ENCODE peak calls at places on chromosomes 3 and 15, in seven cellular contexts. A is heart right ventricle; U is sigmoid colon; I is CD4-positive, alpha-beta T cell; Y is AG10803; R is GM20000; G is left ventricle myocardium inferior. M is an unnamed sample.

GRCh38 chr3:52055537-52056351 is 627 bp downstream of the DUSP7 start:
- DNase-seq in A (peak), U (peak), I (peak), Y (peak), R (peak), G (peak), M (no peak)

GRCh38 chr15:88003928-88004327 is 252.6 kb downstream of the NTRK3 start:
- DNase-seq in A (no peak), U (no peak), I (no peak), Y (no peak), R (no peak), G (no peak), M (no peak)

GRCh38 chr3:58025824-58026579 is 17.8 kb downstream of the FLNB start:
- DNase-seq in A (no peak), U (peak), I (no peak), Y (no peak), R (no peak), G (no peak), M (no peak)

GRCh38 chr3:36373084-36373483 is 7.2 kb upstream of the STAC start:
- DNase-seq in A (no peak), U (no peak), I (no peak), Y (peak), R (no peak), G (no peak), M (no peak)

GRCh38 chr3:127288921-127289645 is 1.2 kb upstream of the PRR20G start:
- DNase-seq in A (no peak), U (no peak), I (no peak), Y (no peak), R (no peak), G (no peak), M (no peak)

GRCh38 chr15:101725073-101725472 is 800 bp upstream of the TARS3 start:
- DNase-seq in A (no peak), U (no peak), I (no peak), Y (no peak), R (no peak), G (no peak), M (no peak)

GRCh38 chr3:118354556-118354955 is 680.1 kb downstream of the IGSF11 start:
- DNase-seq in A (no peak), U (no peak), I (no peak), Y (no peak), R (no peak), G (no peak), M (no peak)

GRCh38 chr3:72957303-72957702 is 39.3 kb upstream of the PPP4R2 start:
- DNase-seq in A (no peak), U (peak), I (no peak), Y (no peak), R (no peak), G (peak), M (no peak)

GRCh38 chr15:29403778-29404177 is 134.2 kb upstream of the NSMCE3 start:
- DNase-seq in A (no peak), U (no peak), I (no peak), Y (no peak), R (no peak), G (no peak), M (no peak)

GRCh38 chr3:100063929-100064461 is 50.3 kb downstream of the FILIP1L start:
- DNase-seq in A (no peak), U (no peak), I (no peak), Y (peak), R (no peak), G (no peak), M (no peak)

GRCh38 chr15:57537072-57537471 is 54.6 kb upstream of the MYZAP start:
- DNase-seq in A (no peak), U (no peak), I (no peak), Y (peak), R (no peak), G (no peak), M (no peak)

GRCh38 chr3:66497982-66498671 is 2.7 kb downstream of the LRIG1 start:
- DNase-seq in A (no peak), U (no peak), I (no peak), Y (no peak), R (no peak), G (no peak), M (no peak)

GRCh38 chr3:114356084-114357009 is 62.5 kb downstream of the TIGIT start:
- DNase-seq in A (no peak), U (no peak), I (no peak), Y (no peak), R (no peak), G (no peak), M (no peak)

GRCh38 chr3:189773056-189773455 is 141.9 kb downstream of the TP63 start:
- DNase-seq in A (no peak), U (no peak), I (no peak), Y (peak), R (no peak), G (no peak), M (no peak)

GRCh38 chr15:96306321-96306720 is 24.2 kb upstream of the NR2F2 start:
- DNase-seq in A (no peak), U (no peak), I (no peak), Y (no peak), R (no peak), G (no peak), M (no peak)

GRCh38 chr3:135231646-135232625 is 436.9 kb downstream of the EPHB1 start:
- DNase-seq in A (no peak), U (no peak), I (no peak), Y (no peak), R (no peak), G (no peak), M (no peak)

GRCh38 chr15:82159922-82160321 is 102.6 kb downstream of the EFL1 start:
- DNase-seq in A (no peak), U (no peak), I (no peak), Y (peak), R (no peak), G (no peak), M (peak)

GRCh38 chr3:31490502-31490901 is 42.2 kb upstream of the STT3B start:
- DNase-seq in A (no peak), U (no peak), I (no peak), Y (no peak), R (no peak), G (no peak), M (no peak)

GRCh38 chr3:31485206-31485605 is 47.5 kb upstream of the STT3B start:
- DNase-seq in A (no peak), U (no peak), I (no peak), Y (no peak), R (no peak), G (no peak), M (no peak)

GRCh38 chr3:31491660-31492059 is 41.1 kb upstream of the STT3B start:
- DNase-seq in A (no peak), U (no peak), I (no peak), Y (no peak), R (no peak), G (no peak), M (no peak)

GRCh38 chr3:31486865-31487533 is 45.7 kb upstream of the STT3B start:
- DNase-seq in A (no peak), U (no peak), I (no peak), Y (no peak), R (no peak), G (no peak), M (no peak)

GRCh38 chr3:31488475-31489017 is 44.2 kb upstream of the STT3B start:
- DNase-seq in A (no peak), U (no peak), I (no peak), Y (no peak), R (no peak), G (no peak), M (no peak)
- TF ChIP-seq CTCF in A (no peak), U (no peak), I (no peak), Y (no peak), R (no peak), G (no peak), M (no peak)

GRCh38 chr15:53586815-53587214 is 172.6 kb downstream of the WDR72 start:
- DNase-seq in A (no peak), U (peak), I (no peak), Y (no peak), R (peak), G (no peak), M (no peak)
- TF ChIP-seq CTCF in A (no peak), U (no peak), I (no peak), Y (no peak), R (no peak), G (peak), M (peak)

DNA sequence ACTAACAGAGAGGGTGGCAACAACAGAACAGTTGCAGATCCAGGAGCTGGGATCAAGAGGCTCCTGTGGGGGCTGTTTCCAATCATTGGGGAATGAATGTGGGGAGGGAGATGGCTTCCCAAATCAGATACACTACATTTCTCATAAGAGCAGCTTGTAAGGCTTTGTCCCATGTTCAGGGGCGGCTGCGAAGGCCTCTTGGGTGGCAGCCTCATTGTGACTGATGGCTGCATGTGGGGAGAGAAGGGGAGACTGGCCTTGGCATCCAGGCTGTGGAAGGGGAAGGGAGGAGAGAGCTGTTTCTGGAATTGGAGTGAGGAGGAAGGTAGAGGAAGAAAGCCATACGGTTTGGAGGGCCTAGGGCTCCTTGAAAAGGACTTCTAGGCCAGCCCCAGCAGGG is 326.6 kb upstream of the RGMA start:
- DNase-seq in A (no peak), U (no peak), I (no peak), Y (no peak), R (no peak), G (no peak), M (no peak)
- TF ChIP-seq CTCF in A (no peak), U (no peak), I (no peak), Y (no peak), R (no peak), G (no peak), M (no peak)

GRCh38 chr3:77773084-77773483 is 733.2 kb downstream of the ROBO2 start:
- DNase-seq in A (no peak), U (no peak), I (no peak), Y (no peak), R (no peak), G (no peak), M (no peak)

DNA sequence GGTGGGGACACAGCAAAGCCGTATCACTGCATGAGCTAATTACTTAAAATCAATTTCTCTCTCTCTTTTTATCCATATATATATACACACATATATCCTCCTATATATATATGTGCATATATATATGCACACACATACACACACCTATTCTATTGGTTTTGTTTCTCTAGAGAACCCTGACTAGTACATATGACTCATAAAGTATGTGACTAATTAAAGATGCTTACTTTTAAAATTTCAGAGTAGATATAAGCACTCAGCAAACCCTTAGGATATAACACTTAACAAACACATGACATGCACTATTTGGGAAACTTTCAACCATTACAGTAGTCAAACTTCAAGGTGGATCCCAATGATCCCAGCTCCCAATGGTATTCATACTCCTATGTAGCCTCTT is 732.6 kb downstream of the ROBO2 start:
- DNase-seq in A (no peak), U (no peak), I (no peak), Y (no peak), R (no peak), G (no peak), M (no peak)
- TF ChIP-seq CTCF in A (no peak), U (no peak), I (no peak), Y (no peak), R (no peak), G (no peak), M (no peak)

DNA sequence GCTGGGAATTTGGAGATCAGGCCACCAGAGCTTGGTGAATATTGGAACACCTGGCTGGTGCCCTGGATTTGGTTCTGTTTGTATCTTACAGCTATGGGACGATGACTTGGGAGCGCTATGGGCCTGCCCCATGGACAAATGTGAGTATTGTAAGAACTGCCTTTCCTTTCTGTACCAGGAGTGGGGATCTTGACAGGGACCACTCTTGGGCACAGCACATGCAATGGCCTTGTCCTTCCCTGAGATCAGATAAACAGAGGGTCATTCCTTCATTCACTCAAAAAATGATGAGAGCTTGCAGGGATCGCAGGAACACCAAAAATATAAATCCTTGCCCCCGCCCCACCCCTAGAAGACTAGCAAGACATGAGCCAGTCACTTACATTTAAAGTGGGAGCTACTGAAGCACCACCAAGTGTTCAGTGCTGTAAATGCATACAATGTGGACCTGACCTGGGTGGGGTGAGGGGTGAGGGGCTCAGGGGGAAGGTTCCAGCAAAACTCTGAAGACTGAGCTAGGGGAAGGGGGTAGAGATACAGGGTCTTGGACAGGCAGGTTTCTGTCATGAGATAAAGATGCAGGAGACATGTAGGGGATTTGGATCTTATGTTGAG is 2.7 kb upstream of the CRELD1 start:
- DNase-seq in A (no peak), U (no peak), I (no peak), Y (no peak), R (peak), G (no peak), M (no peak)
- TF ChIP-seq CTCF in A (no peak), U (no peak), I (no peak), Y (no peak), R (peak), G (no peak), M (peak)

GRCh38 chr3:194075802-194076460 is 60.0 kb upstream of the HES1 start:
- DNase-seq in A (no peak), U (no peak), I (no peak), Y (no peak), R (no peak), G (no peak), M (no peak)
- TF ChIP-seq CTCF in A (no peak), U (no peak), I (no peak), Y (no peak), R (no peak), G (no peak), M (no peak)

M was measured in Panc1.